ENCODE peak calls at places on chromosomes 16 and 17, in ten cellular contexts. One of them, this sample, is unnamed.

GRCh38 chr16:54390095-54390494 is 103.5 kb upstream of the IRX3 start:
- DNase-seq in GOT3: no peak
- DNase-seq in IMR-90: no peak
- DNase-seq in mucosa of descending colon: no peak
- DNase-seq in AG04450: no peak
- DNase-seq in breast epithelium: no peak
- DNase-seq in activated T-cell treated with anti-CD3 and anti-CD28 coated beads, Interleukin-2, amount 50 U/mL, for 72 hours: no peak
- DNase-seq in ELR: no peak
- DNase-seq in stimulated activated CD8-positive, alpha-beta memory T cell treated with anti-CD3 and anti-CD28 coated beads, Interleukin-2, amount 100 ng/mL, for 1 hour: no peak
- DNase-seq in activated CD4-positive, CD25-positive, alpha-beta regulatory T cell: no peak
- DNase-seq in this sample: no peak

GRCh38 chr16:79008869-79009179 is 591.7 kb downstream of the MAF start:
- DNase-seq in GOT3: no peak
- DNase-seq in IMR-90: no peak
- DNase-seq in mucosa of descending colon: no peak
- DNase-seq in AG04450: no peak
- DNase-seq in breast epithelium: no peak
- DNase-seq in activated T-cell treated with anti-CD3 and anti-CD28 coated beads, Interleukin-2, amount 50 U/mL, for 72 hours: no peak
- DNase-seq in ELR: no peak
- DNase-seq in stimulated activated CD8-positive, alpha-beta memory T cell treated with anti-CD3 and anti-CD28 coated beads, Interleukin-2, amount 100 ng/mL, for 1 hour: no peak
- DNase-seq in activated CD4-positive, CD25-positive, alpha-beta regulatory T cell: no peak
- DNase-seq in this sample: no peak

GRCh38 chr17:5585814-5586558 is 1.7 kb upstream of the NLRP1 start:
- DNase-seq in GOT3: no peak
- DNase-seq in IMR-90: peak; percentile 31
- DNase-seq in mucosa of descending colon: no peak
- DNase-seq in AG04450: no peak
- DNase-seq in breast epithelium: no peak
- DNase-seq in activated T-cell treated with anti-CD3 and anti-CD28 coated beads, Interleukin-2, amount 50 U/mL, for 72 hours: peak; percentile 39
- DNase-seq in ELR: peak; percentile 42
- DNase-seq in stimulated activated CD8-positive, alpha-beta memory T cell treated with anti-CD3 and anti-CD28 coated beads, Interleukin-2, amount 100 ng/mL, for 1 hour: no peak
- DNase-seq in activated CD4-positive, CD25-positive, alpha-beta regulatory T cell: no peak
- DNase-seq in this sample: no peak

GRCh38 chr17:39195568-39196160 is 1.8 kb downstream of the CACNB1 start:
- DNase-seq in GOT3: no peak
- DNase-seq in IMR-90: no peak
- DNase-seq in mucosa of descending colon: no peak
- DNase-seq in AG04450: no peak
- DNase-seq in breast epithelium: no peak
- DNase-seq in activated T-cell treated with anti-CD3 and anti-CD28 coated beads, Interleukin-2, amount 50 U/mL, for 72 hours: no peak
- DNase-seq in ELR: no peak
- DNase-seq in stimulated activated CD8-positive, alpha-beta memory T cell treated with anti-CD3 and anti-CD28 coated beads, Interleukin-2, amount 100 ng/mL, for 1 hour: no peak
- DNase-seq in activated CD4-positive, CD25-positive, alpha-beta regulatory T cell: no peak
- DNase-seq in this sample: no peak

GRCh38 chr17:31391496-31391949 is at the start of gene RAB11FIP4:
- DNase-seq in GOT3: no peak
- DNase-seq in IMR-90: no peak
- DNase-seq in mucosa of descending colon: no peak
- DNase-seq in AG04450: no peak
- DNase-seq in breast epithelium: no peak
- DNase-seq in activated T-cell treated with anti-CD3 and anti-CD28 coated beads, Interleukin-2, amount 50 U/mL, for 72 hours: peak; percentile 17
- DNase-seq in ELR: no peak
- DNase-seq in stimulated activated CD8-positive, alpha-beta memory T cell treated with anti-CD3 and anti-CD28 coated beads, Interleukin-2, amount 100 ng/mL, for 1 hour: no peak
- DNase-seq in activated CD4-positive, CD25-positive, alpha-beta regulatory T cell: no peak
- DNase-seq in this sample: no peak

GRCh38 chr17:36085710-36086268 is 4.2 kb downstream of the CCL3 start:
- DNase-seq in GOT3: no peak
- DNase-seq in IMR-90: no peak
- DNase-seq in mucosa of descending colon: no peak
- DNase-seq in AG04450: no peak
- DNase-seq in breast epithelium: no peak
- DNase-seq in activated T-cell treated with anti-CD3 and anti-CD28 coated beads, Interleukin-2, amount 50 U/mL, for 72 hours: no peak
- DNase-seq in ELR: no peak
- DNase-seq in stimulated activated CD8-positive, alpha-beta memory T cell treated with anti-CD3 and anti-CD28 coated beads, Interleukin-2, amount 100 ng/mL, for 1 hour: no peak
- DNase-seq in activated CD4-positive, CD25-positive, alpha-beta regulatory T cell: no peak
- DNase-seq in this sample: no peak

GRCh38 chr17:64466019-64466735 is 17.3 kb downstream of the MILR1 start:
- DNase-seq in GOT3: no peak
- DNase-seq in IMR-90: no peak
- DNase-seq in mucosa of descending colon: no peak
- DNase-seq in AG04450: no peak
- DNase-seq in breast epithelium: no peak
- DNase-seq in activated T-cell treated with anti-CD3 and anti-CD28 coated beads, Interleukin-2, amount 50 U/mL, for 72 hours: no peak
- DNase-seq in ELR: no peak
- DNase-seq in stimulated activated CD8-positive, alpha-beta memory T cell treated with anti-CD3 and anti-CD28 coated beads, Interleukin-2, amount 100 ng/mL, for 1 hour: no peak
- DNase-seq in activated CD4-positive, CD25-positive, alpha-beta regulatory T cell: no peak
- DNase-seq in this sample: no peak

GRCh38 chr17:42586514-42587230 is 9.1 kb upstream of the PSMC3IP start:
- DNase-seq in GOT3: no peak
- DNase-seq in IMR-90: no peak
- DNase-seq in mucosa of descending colon: no peak
- DNase-seq in AG04450: no peak
- DNase-seq in breast epithelium: peak; percentile 37
- DNase-seq in activated T-cell treated with anti-CD3 and anti-CD28 coated beads, Interleukin-2, amount 50 U/mL, for 72 hours: no peak
- DNase-seq in ELR: no peak
- DNase-seq in stimulated activated CD8-positive, alpha-beta memory T cell treated with anti-CD3 and anti-CD28 coated beads, Interleukin-2, amount 100 ng/mL, for 1 hour: no peak
- DNase-seq in activated CD4-positive, CD25-positive, alpha-beta regulatory T cell: no peak
- DNase-seq in this sample: peak; percentile 62

GRCh38 chr17:79925242-79925957 is 86.2 kb upstream of the CBX4 start:
- DNase-seq in GOT3: no peak
- DNase-seq in IMR-90: peak; percentile 25
- DNase-seq in mucosa of descending colon: peak; percentile 88
- DNase-seq in AG04450: no peak
- DNase-seq in breast epithelium: peak; percentile 80
- DNase-seq in activated T-cell treated with anti-CD3 and anti-CD28 coated beads, Interleukin-2, amount 50 U/mL, for 72 hours: no peak
- DNase-seq in ELR: peak; percentile 31
- DNase-seq in stimulated activated CD8-positive, alpha-beta memory T cell treated with anti-CD3 and anti-CD28 coated beads, Interleukin-2, amount 100 ng/mL, for 1 hour: no peak
- DNase-seq in activated CD4-positive, CD25-positive, alpha-beta regulatory T cell: no peak
- DNase-seq in this sample: no peak

GRCh38 chr17:394718-395095 is 42.1 kb upstream of the RPH3AL start:
- DNase-seq in GOT3: no peak
- DNase-seq in IMR-90: no peak
- DNase-seq in mucosa of descending colon: no peak
- DNase-seq in AG04450: no peak
- DNase-seq in breast epithelium: no peak
- DNase-seq in activated T-cell treated with anti-CD3 and anti-CD28 coated beads, Interleukin-2, amount 50 U/mL, for 72 hours: no peak
- DNase-seq in ELR: no peak
- DNase-seq in stimulated activated CD8-positive, alpha-beta memory T cell treated with anti-CD3 and anti-CD28 coated beads, Interleukin-2, amount 100 ng/mL, for 1 hour: no peak
- DNase-seq in activated CD4-positive, CD25-positive, alpha-beta regulatory T cell: no peak
- DNase-seq in this sample: no peak

GRCh38 chr17:9292563-9292941 is 271.2 kb downstream of the NTN1 start:
- DNase-seq in GOT3: no peak
- DNase-seq in IMR-90: no peak
- DNase-seq in mucosa of descending colon: no peak
- DNase-seq in AG04450: no peak
- DNase-seq in breast epithelium: no peak
- DNase-seq in activated T-cell treated with anti-CD3 and anti-CD28 coated beads, Interleukin-2, amount 50 U/mL, for 72 hours: no peak
- DNase-seq in ELR: no peak
- DNase-seq in stimulated activated CD8-positive, alpha-beta memory T cell treated with anti-CD3 and anti-CD28 coated beads, Interleukin-2, amount 100 ng/mL, for 1 hour: no peak
- DNase-seq in activated CD4-positive, CD25-positive, alpha-beta regulatory T cell: no peak
- DNase-seq in this sample: no peak

GRCh38 chr16:88385112-88385594 is 2.4 kb downstream of the ZNF469 start:
- DNase-seq in GOT3: no peak
- DNase-seq in IMR-90: no peak
- DNase-seq in mucosa of descending colon: no peak
- DNase-seq in AG04450: no peak
- DNase-seq in breast epithelium: no peak
- DNase-seq in activated T-cell treated with anti-CD3 and anti-CD28 coated beads, Interleukin-2, amount 50 U/mL, for 72 hours: no peak
- DNase-seq in ELR: no peak
- DNase-seq in stimulated activated CD8-positive, alpha-beta memory T cell treated with anti-CD3 and anti-CD28 coated beads, Interleukin-2, amount 100 ng/mL, for 1 hour: no peak
- DNase-seq in activated CD4-positive, CD25-positive, alpha-beta regulatory T cell: no peak
- DNase-seq in this sample: no peak

GRCh38 chr17:37107406-37108083 is 158.8 kb downstream of the AATF start:
- DNase-seq in GOT3: no peak
- DNase-seq in IMR-90: peak; percentile 41
- DNase-seq in mucosa of descending colon: no peak
- DNase-seq in AG04450: no peak
- DNase-seq in breast epithelium: peak; percentile 81
- DNase-seq in activated T-cell treated with anti-CD3 and anti-CD28 coated beads, Interleukin-2, amount 50 U/mL, for 72 hours: no peak
- DNase-seq in ELR: no peak
- DNase-seq in stimulated activated CD8-positive, alpha-beta memory T cell treated with anti-CD3 and anti-CD28 coated beads, Interleukin-2, amount 100 ng/mL, for 1 hour: no peak
- DNase-seq in activated CD4-positive, CD25-positive, alpha-beta regulatory T cell: no peak
- DNase-seq in this sample: no peak

GRCh38 chr16:86725401-86725800 is 147.1 kb downstream of the FOXL1 start:
- DNase-seq in GOT3: no peak
- DNase-seq in IMR-90: peak; percentile 49
- DNase-seq in mucosa of descending colon: no peak
- DNase-seq in AG04450: peak; percentile 27
- DNase-seq in breast epithelium: no peak
- DNase-seq in activated T-cell treated with anti-CD3 and anti-CD28 coated beads, Interleukin-2, amount 50 U/mL, for 72 hours: no peak
- DNase-seq in ELR: no peak
- DNase-seq in stimulated activated CD8-positive, alpha-beta memory T cell treated with anti-CD3 and anti-CD28 coated beads, Interleukin-2, amount 100 ng/mL, for 1 hour: no peak
- DNase-seq in activated CD4-positive, CD25-positive, alpha-beta regulatory T cell: no peak
- DNase-seq in this sample: no peak

GRCh38 chr16:89562027-89562599 is 1.6 kb downstream of the RPL13 start:
- DNase-seq in GOT3: no peak
- DNase-seq in IMR-90: no peak
- DNase-seq in mucosa of descending colon: no peak
- DNase-seq in AG04450: no peak
- DNase-seq in breast epithelium: no peak
- DNase-seq in activated T-cell treated with anti-CD3 and anti-CD28 coated beads, Interleukin-2, amount 50 U/mL, for 72 hours: no peak
- DNase-seq in ELR: peak; percentile 47
- DNase-seq in stimulated activated CD8-positive, alpha-beta memory T cell treated with anti-CD3 and anti-CD28 coated beads, Interleukin-2, amount 100 ng/mL, for 1 hour: no peak
- DNase-seq in activated CD4-positive, CD25-positive, alpha-beta regulatory T cell: no peak
- DNase-seq in this sample: no peak

GRCh38 chr17:58911741-58912343 is 156.2 kb downstream of the PPM1E start:
- DNase-seq in GOT3: no peak
- DNase-seq in IMR-90: no peak
- DNase-seq in mucosa of descending colon: no peak
- DNase-seq in AG04450: no peak
- DNase-seq in breast epithelium: no peak
- DNase-seq in activated T-cell treated with anti-CD3 and anti-CD28 coated beads, Interleukin-2, amount 50 U/mL, for 72 hours: no peak
- DNase-seq in ELR: no peak
- DNase-seq in stimulated activated CD8-positive, alpha-beta memory T cell treated with anti-CD3 and anti-CD28 coated beads, Interleukin-2, amount 100 ng/mL, for 1 hour: no peak
- DNase-seq in activated CD4-positive, CD25-positive, alpha-beta regulatory T cell: no peak
- DNase-seq in this sample: no peak

GRCh38 chr16:75095637-75096036 is 20.9 kb downstream of the LDHD start:
- DNase-seq in GOT3: no peak
- DNase-seq in IMR-90: no peak
- DNase-seq in mucosa of descending colon: no peak
- DNase-seq in AG04450: no peak
- DNase-seq in breast epithelium: no peak
- DNase-seq in activated T-cell treated with anti-CD3 and anti-CD28 coated beads, Interleukin-2, amount 50 U/mL, for 72 hours: no peak
- DNase-seq in ELR: no peak
- DNase-seq in stimulated activated CD8-positive, alpha-beta memory T cell treated with anti-CD3 and anti-CD28 coated beads, Interleukin-2, amount 100 ng/mL, for 1 hour: no peak
- DNase-seq in activated CD4-positive, CD25-positive, alpha-beta regulatory T cell: no peak
- DNase-seq in this sample: no peak

GRCh38 chr17:40251576-40251975 is 32.5 kb downstream of the WIPF2 start:
- DNase-seq in GOT3: peak; percentile 1
- DNase-seq in IMR-90: peak; percentile 85
- DNase-seq in mucosa of descending colon: no peak
- DNase-seq in AG04450: no peak
- DNase-seq in breast epithelium: no peak
- DNase-seq in activated T-cell treated with anti-CD3 and anti-CD28 coated beads, Interleukin-2, amount 50 U/mL, for 72 hours: no peak
- DNase-seq in ELR: peak; percentile 87
- DNase-seq in stimulated activated CD8-positive, alpha-beta memory T cell treated with anti-CD3 and anti-CD28 coated beads, Interleukin-2, amount 100 ng/mL, for 1 hour: no peak
- DNase-seq in activated CD4-positive, CD25-positive, alpha-beta regulatory T cell: no peak
- DNase-seq in this sample: no peak

GRCh38 chr16:8894736-8895334 is 12.7 kb downstream of the LITAFD start:
- DNase-seq in GOT3: no peak
- DNase-seq in IMR-90: no peak
- DNase-seq in mucosa of descending colon: no peak
- DNase-seq in AG04450: no peak
- DNase-seq in breast epithelium: no peak
- DNase-seq in activated T-cell treated with anti-CD3 and anti-CD28 coated beads, Interleukin-2, amount 50 U/mL, for 72 hours: no peak
- DNase-seq in ELR: no peak
- DNase-seq in stimulated activated CD8-positive, alpha-beta memory T cell treated with anti-CD3 and anti-CD28 coated beads, Interleukin-2, amount 100 ng/mL, for 1 hour: no peak
- DNase-seq in activated CD4-positive, CD25-positive, alpha-beta regulatory T cell: no peak
- DNase-seq in this sample: no peak

GRCh38 chr16:4409081-4409932 is 7.1 kb downstream of the CORO7 start:
- DNase-seq in GOT3: no peak
- DNase-seq in IMR-90: no peak
- DNase-seq in mucosa of descending colon: no peak
- DNase-seq in AG04450: no peak
- DNase-seq in breast epithelium: no peak
- DNase-seq in activated T-cell treated with anti-CD3 and anti-CD28 coated beads, Interleukin-2, amount 50 U/mL, for 72 hours: no peak
- DNase-seq in ELR: no peak
- DNase-seq in stimulated activated CD8-positive, alpha-beta memory T cell treated with anti-CD3 and anti-CD28 coated beads, Interleukin-2, amount 100 ng/mL, for 1 hour: no peak
- DNase-seq in activated CD4-positive, CD25-positive, alpha-beta regulatory T cell: no peak
- DNase-seq in this sample: no peak

GRCh38 chr16:11586375-11586855 is 304 bp downstream of the LITAF start:
- DNase-seq in GOT3: no peak
- DNase-seq in IMR-90: no peak
- DNase-seq in mucosa of descending colon: peak; percentile 65
- DNase-seq in AG04450: no peak
- DNase-seq in breast epithelium: no peak
- DNase-seq in activated T-cell treated with anti-CD3 and anti-CD28 coated beads, Interleukin-2, amount 50 U/mL, for 72 hours: peak; percentile 14
- DNase-seq in ELR: peak; percentile 45
- DNase-seq in stimulated activated CD8-positive, alpha-beta memory T cell treated with anti-CD3 and anti-CD28 coated beads, Interleukin-2, amount 100 ng/mL, for 1 hour: no peak
- DNase-seq in activated CD4-positive, CD25-positive, alpha-beta regulatory T cell: no peak
- DNase-seq in this sample: no peak

GRCh38 chr16:31329671-31330552 is 25.1 kb upstream of the ITGAX start:
- DNase-seq in GOT3: no peak
- DNase-seq in IMR-90: no peak
- DNase-seq in mucosa of descending colon: no peak
- DNase-seq in AG04450: no peak
- DNase-seq in breast epithelium: no peak
- DNase-seq in activated T-cell treated with anti-CD3 and anti-CD28 coated beads, Interleukin-2, amount 50 U/mL, for 72 hours: no peak
- DNase-seq in ELR: no peak
- DNase-seq in stimulated activated CD8-positive, alpha-beta memory T cell treated with anti-CD3 and anti-CD28 coated beads, Interleukin-2, amount 100 ng/mL, for 1 hour: no peak
- DNase-seq in activated CD4-positive, CD25-positive, alpha-beta regulatory T cell: no peak
- DNase-seq in this sample: no peak

GRCh38 chr17:43316522-43317142 is 82.2 kb upstream of the ARL4D start:
- DNase-seq in GOT3: no peak
- DNase-seq in IMR-90: no peak
- DNase-seq in mucosa of descending colon: peak; percentile 52
- DNase-seq in AG04450: no peak
- DNase-seq in breast epithelium: no peak
- DNase-seq in activated T-cell treated with anti-CD3 and anti-CD28 coated beads, Interleukin-2, amount 50 U/mL, for 72 hours: peak; percentile 80
- DNase-seq in ELR: peak; percentile 68
- DNase-seq in stimulated activated CD8-positive, alpha-beta memory T cell treated with anti-CD3 and anti-CD28 coated beads, Interleukin-2, amount 100 ng/mL, for 1 hour: no peak
- DNase-seq in activated CD4-positive, CD25-positive, alpha-beta regulatory T cell: no peak
- DNase-seq in this sample: no peak

GRCh38 chr16:80100186-80100585 is 440.6 kb upstream of the DYNLRB2 start:
- DNase-seq in GOT3: no peak
- DNase-seq in IMR-90: no peak
- DNase-seq in mucosa of descending colon: no peak
- DNase-seq in AG04450: no peak
- DNase-seq in breast epithelium: no peak
- DNase-seq in activated T-cell treated with anti-CD3 and anti-CD28 coated beads, Interleukin-2, amount 50 U/mL, for 72 hours: no peak
- DNase-seq in ELR: no peak
- DNase-seq in stimulated activated CD8-positive, alpha-beta memory T cell treated with anti-CD3 and anti-CD28 coated beads, Interleukin-2, amount 100 ng/mL, for 1 hour: no peak
- DNase-seq in activated CD4-positive, CD25-positive, alpha-beta regulatory T cell: no peak
- DNase-seq in this sample: no peak